ENCODE peak calls at places on chromosomes 3 and 15, in five cellular contexts. A is HepG2, J is GM12878, T is H1, I is K562. F is an unnamed sample.

GRCh38 chr3:101561630-101562328 is at the start of gene TRMT10C:
- DNase-seq in A (peak), J (peak), T (peak), I (peak), F (peak)

GRCh38 chr3:171809513-171810277 is 588 bp downstream of the PLD1 start:
- DNase-seq in A (peak), J (no peak), T (peak), I (peak), F (peak)

GRCh38 chr3:25582242-25582641 is 82.5 kb downstream of the TOP2B start:
- DNase-seq in A (peak), J (no peak), T (no peak), I (peak), F (no peak)

GRCh38 chr3:163306405-163306804 is 1771.9 kb downstream of the SI start:
- DNase-seq in A (no peak), J (no peak), T (no peak), I (no peak), F (no peak)

GRCh38 chr3:167913218-167913902 is 177.8 kb downstream of the SERPINI1 start:
- DNase-seq in A (no peak), J (no peak), T (no peak), I (no peak), F (peak)

GRCh38 chr15:59186501-59186900 is 20.1 kb upstream of the LDHAL6B start:
- DNase-seq in A (no peak), J (no peak), T (no peak), I (no peak), F (no peak)

GRCh38 chr15:31455499-31455898 is 128.9 kb downstream of the KLF13 start:
- DNase-seq in A (no peak), J (no peak), T (no peak), I (peak), F (peak)

GRCh38 chr15:34297059-34297458 is 40.5 kb downstream of the SLC12A6 start:
- DNase-seq in A (no peak), J (no peak), T (no peak), I (no peak), F (no peak)

GRCh38 chr3:34020761-34021635 is 222.6 kb downstream of the PDCD6IP start:
- DNase-seq in A (no peak), J (no peak), T (no peak), I (no peak), F (no peak)

GRCh38 chr15:35738370-35738769 is 192.4 kb upstream of the DPH6 start:
- DNase-seq in A (no peak), J (no peak), T (no peak), I (no peak), F (peak)

GRCh38 chr3:184772667-184773272 is 39.2 kb upstream of the VPS8 start:
- DNase-seq in A (no peak), J (no peak), T (no peak), I (no peak), F (no peak)

GRCh38 chr15:56454841-56455240 is 10.1 kb downstream of the MNS1 start:
- DNase-seq in A (no peak), J (no peak), T (no peak), I (no peak), F (no peak)

GRCh38 chr15:62647195-62647865 is 395.2 kb upstream of the TPM1 start:
- DNase-seq in A (peak), J (no peak), T (no peak), I (no peak), F (no peak)

GRCh38 chr3:72442755-72443154 is 405.5 kb downstream of the SHQ1 start:
- DNase-seq in A (no peak), J (no peak), T (no peak), I (no peak), F (no peak)

GRCh38 chr15:85620321-85621044 is 174.2 kb downstream of the KLHL25 start:
- DNase-seq in A (no peak), J (no peak), T (no peak), I (no peak), F (no peak)

GRCh38 chr3:164233951-164234350 is 844.3 kb downstream of the SI start:
- DNase-seq in A (no peak), J (no peak), T (no peak), I (no peak), F (no peak)

GRCh38 chr3:112116777-112117186 is 16.3 kb downstream of the GCSAM start:
- DNase-seq in A (no peak), J (no peak), T (no peak), I (no peak), F (no peak)

GRCh38 chr3:111608378-111608777 is 13.2 kb upstream of the ZBED2 start:
- DNase-seq in A (no peak), J (no peak), T (no peak), I (no peak), F (no peak)

GRCh38 chr3:21750291-21750690 is 719 bp downstream of the ZNF385D start:
- DNase-seq in A (no peak), J (no peak), T (no peak), I (no peak), F (peak)

GRCh38 chr3:137163241-137163916 is 205.6 kb downstream of the IL20RB start:
- DNase-seq in A (no peak), J (no peak), T (no peak), I (no peak), F (peak)

GRCh38 chr15:57647071-57647790 is 55.5 kb downstream of the MYZAP start:
- DNase-seq in A (no peak), J (no peak), T (no peak), I (no peak), F (no peak)

GRCh38 chr3:72818092-72818721 is 30.0 kb downstream of the SHQ1 start:
- DNase-seq in A (no peak), J (no peak), T (no peak), I (no peak), F (no peak)

GRCh38 chr3:30810617-30811016 is 83.8 kb downstream of the GADL1 start:
- DNase-seq in A (no peak), J (no peak), T (no peak), I (no peak), F (peak)

GRCh38 chr15:76988874-76989780 is 5.8 kb upstream of the PSTPIP1 start:
- DNase-seq in A (no peak), J (no peak), T (no peak), I (no peak), F (no peak)

GRCh38 chr15:52486003-52486996 is 42.4 kb downstream of the MYO5A start:
- DNase-seq in A (no peak), J (no peak), T (peak), I (no peak), F (peak)

GRCh38 chr3:148203263-148204010 is 494.3 kb upstream of the AGTR1 start:
- DNase-seq in A (no peak), J (no peak), T (no peak), I (no peak), F (no peak)

GRCh38 chr3:154060606-154061380 is 60.4 kb upstream of the ARHGEF26 start:
- DNase-seq in A (no peak), J (no peak), T (no peak), I (no peak), F (peak)
- TF ChIP-seq POLR2AphosphoS5 in A (no peak), J (no peak), T (no peak), I (no peak), F (no peak)

GRCh38 chr15:79769081-79769481 is 127.7 kb downstream of the MTHFS start:
- DNase-seq in A (peak), J (no peak), T (no peak), I (no peak), F (peak)
- TF ChIP-seq CREB1 in A (no peak), J (no peak), T (no peak), I (no peak), F (no peak)

GRCh38 chr3:193832833-193833413 is 239.9 kb downstream of the OPA1 start:
- DNase-seq in A (no peak), J (no peak), T (no peak), I (no peak), F (no peak)

GRCh38 chr3:193829781-193830180 is 236.8 kb downstream of the OPA1 start:
- DNase-seq in A (no peak), J (no peak), T (no peak), I (no peak), F (no peak)

GRCh38 chr3:193831495-193832455 is 238.8 kb downstream of the OPA1 start:
- DNase-seq in A (no peak), J (peak), T (no peak), I (no peak), F (no peak)

GRCh38 chr3:193828477-193828876 is 235.5 kb downstream of the OPA1 start:
- DNase-seq in A (no peak), J (no peak), T (no peak), I (no peak), F (peak)

GRCh38 chr3:193830791-193831191 is 237.8 kb downstream of the OPA1 start:
- DNase-seq in A (no peak), J (no peak), T (no peak), I (no peak), F (no peak)
- TF ChIP-seq POLR2AphosphoS5 in A (no peak), J (no peak), T (no peak), I (no peak), F (no peak)

GRCh38 chr3:156599475-156599874 is 44.6 kb upstream of the SSR3 start:
- DNase-seq in A (no peak), J (no peak), T (no peak), I (no peak), F (peak)
- TF ChIP-seq CREB1 in A (no peak), J (no peak), T (no peak), I (no peak), F (no peak)

DNA sequence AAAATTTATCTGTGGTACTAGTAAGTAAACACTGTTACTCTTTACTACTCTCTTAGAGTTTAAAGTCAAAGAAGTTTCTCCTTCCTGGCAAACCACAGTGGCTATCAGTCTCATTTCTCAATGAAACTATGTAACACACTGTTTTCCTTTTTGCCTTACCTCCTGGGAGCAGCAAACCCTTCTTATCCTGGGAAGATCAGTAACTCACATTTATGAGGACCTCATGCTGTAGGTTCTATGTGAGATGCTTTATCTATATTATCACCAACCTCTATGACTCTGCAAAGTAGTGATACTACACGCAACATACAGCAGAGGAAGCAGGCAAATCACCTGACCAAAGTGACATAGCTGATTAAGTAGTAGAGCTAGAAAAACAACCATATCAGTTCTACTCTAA is 35.3 kb downstream of the PBRM1 start:
- DNase-seq in A (no peak), J (no peak), T (no peak), I (peak), F (no peak)
- TF ChIP-seq POLR2AphosphoS5 in A (no peak), J (no peak), T (no peak), I (no peak), F (no peak)

GRCh38 chr3:159339131-159339530 is 537.3 kb downstream of the MFSD1 start:
- DNase-seq in A (no peak), J (no peak), T (no peak), I (no peak), F (no peak)
- TF ChIP-seq CREB1 in A (no peak), J (no peak), T (no peak), I (no peak), F (no peak)

GRCh38 chr3:125644036-125645025 is 49.0 kb upstream of the OSBPL11 start:
- DNase-seq in A (peak), J (no peak), T (no peak), I (no peak), F (no peak)
- TF ChIP-seq POLR2AphosphoS5 in A (no peak), J (no peak), T (no peak), I (no peak), F (no peak)

DNA sequence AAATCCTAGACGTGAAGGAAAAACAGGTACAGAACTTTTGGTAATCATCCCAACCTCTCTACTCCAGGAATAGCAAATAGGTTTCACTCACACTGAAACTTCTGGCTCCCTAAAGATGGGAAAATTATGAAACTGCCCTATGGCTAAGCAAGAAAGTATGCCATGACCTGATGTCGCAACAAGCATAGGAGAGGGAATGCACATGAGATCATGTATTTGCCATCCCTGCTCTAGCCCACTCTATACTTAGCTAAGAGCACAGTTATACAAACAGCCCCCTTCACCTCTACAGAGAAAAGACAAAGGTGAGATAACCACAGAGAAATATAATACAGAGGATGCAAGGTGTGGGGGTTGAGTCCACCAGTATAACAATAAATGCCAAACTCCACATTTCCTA is 102.7 kb downstream of the TBC1D5 start:
- DNase-seq in A (peak), J (no peak), T (no peak), I (no peak), F (no peak)
- TF ChIP-seq CREB1 in A (no peak), J (no peak), T (no peak), I (no peak), F (no peak)

DNA sequence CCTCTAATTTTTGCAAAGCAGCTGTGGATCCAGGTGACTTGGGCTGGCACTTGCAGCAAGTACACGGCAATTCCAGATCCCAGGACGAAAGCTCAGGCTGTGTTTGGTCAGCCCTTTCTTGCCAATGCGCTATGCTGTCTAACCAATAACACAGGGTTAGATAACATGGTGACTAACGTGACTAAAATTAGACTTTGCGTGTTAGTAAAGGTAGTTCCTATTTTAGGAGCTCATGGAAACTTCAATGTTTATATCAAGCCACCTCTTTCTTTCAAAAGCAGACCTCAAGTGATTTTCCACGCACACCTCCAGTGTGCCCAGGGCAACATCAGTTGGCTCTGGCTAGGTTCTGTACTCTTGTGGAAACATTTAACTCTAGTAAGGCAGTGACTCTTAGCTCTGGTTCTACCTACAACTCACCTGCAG is 32.5 kb downstream of the CDCP1 start:
- DNase-seq in A (no peak), J (no peak), T (no peak), I (no peak), F (no peak)
- TF ChIP-seq POLR2AphosphoS5 in A (no peak), J (no peak), T (no peak), I (no peak), F (no peak)

F was measured in GM23338.